ENCODE peak calls at places on chromosomes 4 and X, in eight cellular contexts. V, K, R, O, E, B, J and P are unnamed samples.

GRCh38 chr4:54843106-54843505 is 185.3 kb downstream of the KIT start:
- DNase-seq in R (no peak), J (no peak), K (no peak), B (no peak), O (no peak), V (no peak), E (no peak), P (no peak)

GRCh38 chr4:185683222-185683621 is 128.8 kb downstream of the SORBS2 start:
- DNase-seq in E (no peak), B (no peak), O (no peak), K (no peak), V (no peak), R (no peak), J (no peak), P (no peak)

GRCh38 chrX:129930941-129931410 is 25.0 kb downstream of the UTP14A start:
- DNase-seq in V (no peak), E (no peak), R (no peak), K (peak; percentile 11), O (no peak), B (no peak), J (no peak), P (no peak)

GRCh38 chr4:11931266-11931665 is 502.6 kb upstream of the HS3ST1 start:
- DNase-seq in K (peak; percentile 76), J (no peak), O (no peak), V (no peak), R (peak; percentile 39), B (no peak), E (no peak), P (no peak)

GRCh38 chr4:1993169-1993516 is 15.6 kb downstream of the NELFA start:
- DNase-seq in E (peak; percentile 51), R (no peak), V (no peak), K (no peak), O (no peak), J (no peak), B (peak; percentile 37), P (no peak)

GRCh38 chrX:108068121-108068520 is 23.2 kb downstream of the PSMD10 start:
- DNase-seq in R (peak; percentile 39), O (no peak), K (no peak), J (no peak), V (no peak), B (no peak), E (no peak), P (no peak)

GRCh38 chr4:384311-385010 is 46.8 kb downstream of the ZNF141 start:
- DNase-seq in K (no peak), O (no peak), J (no peak), B (no peak), R (no peak), V (no peak), E (no peak), P (no peak)

GRCh38 chrX:45571453-45571852 is 370.8 kb upstream of the DIPK2B start:
- DNase-seq in E (no peak), K (no peak), O (no peak), R (no peak), B (no peak), V (no peak), J (no peak), P (no peak)

GRCh38 chr4:577499-578450 is 1.7 kb upstream of the TMEM271 start:
- DNase-seq in V (peak; percentile 70), J (peak; percentile 4), R (peak; percentile 39), B (no peak), K (no peak), O (peak; percentile 6), E (no peak), P (peak; percentile 15)

GRCh38 chr4:6342530-6343293 is 73.1 kb downstream of the WFS1 start:
- DNase-seq in R (no peak), O (peak; percentile 38), V (no peak), B (no peak), K (peak; percentile 35), E (no peak), J (no peak), P (no peak)

GRCh38 chr4:24471623-24472510 is 112.5 kb downstream of the DHX15 start:
- DNase-seq in J (peak; percentile 6), R (no peak), E (no peak), O (peak; percentile 13), K (no peak), V (peak; percentile 59), B (peak; percentile 64), P (peak; percentile 25)

GRCh38 chr4:122922877-122923511 is 597 bp upstream of the NUDT6 start:
- DNase-seq in R (peak; percentile 81), B (peak; percentile 82), O (peak; percentile 89), E (peak; percentile 90), V (peak; percentile 82), K (peak; percentile 88), J (peak; percentile 76), P (peak; percentile 74)

GRCh38 chr4:169996379-169997245 is 29.6 kb downstream of the MFAP3L start:
- DNase-seq in R (no peak), V (no peak), B (no peak), K (no peak), O (no peak), J (no peak), E (no peak), P (no peak)

GRCh38 chrX:22968494-22968893 is 31.3 kb upstream of the DDX53 start:
- DNase-seq in J (no peak), O (no peak), V (no peak), R (no peak), B (no peak), K (no peak), E (no peak), P (no peak)

GRCh38 chr4:177673980-177674504 is 231.8 kb upstream of the AGA start:
- DNase-seq in K (no peak), B (no peak), R (no peak), V (no peak), J (peak; percentile 1), E (no peak), O (no peak), P (no peak)

GRCh38 chr4:66475596-66475995 is 805.3 kb upstream of the EPHA5 start:
- DNase-seq in K (peak; percentile 35), J (no peak), B (no peak), E (no peak), R (no peak), O (peak; percentile 24), V (no peak), P (no peak)

GRCh38 chr4:67762091-67762490 is 7.9 kb upstream of the GNRHR start:
- DNase-seq in O (peak; percentile 36), R (no peak), J (peak; percentile 39), B (no peak), V (no peak), E (no peak), K (peak; percentile 51), P (no peak)

GRCh38 chr4:156347412-156348075 is 393.9 kb upstream of the CTSO start:
- DNase-seq in K (peak; percentile 11), B (no peak), J (peak; percentile 25), O (peak; percentile 51), R (peak; percentile 72), V (no peak), E (no peak), P (no peak)

GRCh38 chrX:150200361-150200760 is 162.8 kb upstream of the MAMLD1 start:
- DNase-seq in J (no peak), B (no peak), E (no peak), K (no peak), V (no peak), O (no peak), R (no peak), P (no peak)

DNA sequence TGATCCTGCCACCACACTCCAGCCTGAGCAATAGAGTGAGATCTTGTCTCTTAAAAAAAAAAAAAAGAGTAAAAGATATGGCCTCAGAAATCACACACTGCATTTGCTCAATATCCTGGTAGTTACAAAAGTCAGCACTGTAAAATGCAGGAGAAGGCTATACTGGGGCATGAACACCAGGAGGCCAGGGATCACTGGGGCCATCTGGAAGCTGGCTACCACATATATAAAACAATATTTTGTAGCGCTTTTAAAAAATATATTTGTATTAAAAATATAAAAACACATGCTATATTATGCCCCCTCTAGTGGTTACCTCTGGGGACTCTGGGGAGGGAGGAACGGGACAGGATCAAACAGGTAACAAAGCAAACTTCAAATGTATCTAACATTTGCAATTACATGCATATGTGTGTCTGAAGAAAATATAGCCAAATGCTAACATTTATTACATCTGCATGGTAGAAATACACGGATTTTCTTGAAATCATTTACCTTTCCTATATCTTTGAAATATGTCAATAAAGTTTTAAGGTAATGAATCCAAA is 4.0 kb downstream of the C4orf46 start:
- DNase-seq in O (peak; percentile 63), V (peak; percentile 33), R (peak; percentile 13), E (no peak), J (peak; percentile 45), K (peak; percentile 15), B (no peak), P (peak; percentile 16)
- TF ChIP-seq CTCF in O (peak; percentile 80), V (peak; percentile 72), R (peak; percentile 86), E (peak; percentile 52), J (peak; percentile 71), K (peak; percentile 54), B (peak; percentile 21), P (peak; percentile 70)

DNA sequence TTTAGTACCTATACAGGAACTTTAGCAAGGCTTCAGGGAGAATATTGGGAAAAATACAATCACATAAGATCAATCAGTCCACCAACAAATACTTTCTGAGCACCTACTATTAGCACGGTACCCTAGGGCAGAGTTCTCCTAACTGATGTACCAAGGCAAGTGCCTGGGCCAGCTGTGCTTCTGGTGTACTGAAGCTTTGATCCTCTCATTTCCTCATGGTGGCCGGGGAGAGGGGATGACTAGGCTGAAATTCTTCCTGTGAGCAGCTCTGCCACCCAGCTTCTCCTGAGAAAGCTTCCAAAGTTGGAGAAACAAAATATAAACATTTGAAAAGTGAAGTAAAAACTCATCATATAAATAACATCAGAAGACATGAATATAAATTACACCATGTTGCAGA is 49.3 kb upstream of the ATOH1 start:
- DNase-seq in O (no peak), R (no peak), K (no peak), E (no peak), B (no peak), J (no peak), V (no peak), P (no peak)
- TF ChIP-seq CTCF in O (no peak), R (no peak), K (no peak), E (no peak), B (no peak), J (no peak), V (no peak), P (no peak)

DNA sequence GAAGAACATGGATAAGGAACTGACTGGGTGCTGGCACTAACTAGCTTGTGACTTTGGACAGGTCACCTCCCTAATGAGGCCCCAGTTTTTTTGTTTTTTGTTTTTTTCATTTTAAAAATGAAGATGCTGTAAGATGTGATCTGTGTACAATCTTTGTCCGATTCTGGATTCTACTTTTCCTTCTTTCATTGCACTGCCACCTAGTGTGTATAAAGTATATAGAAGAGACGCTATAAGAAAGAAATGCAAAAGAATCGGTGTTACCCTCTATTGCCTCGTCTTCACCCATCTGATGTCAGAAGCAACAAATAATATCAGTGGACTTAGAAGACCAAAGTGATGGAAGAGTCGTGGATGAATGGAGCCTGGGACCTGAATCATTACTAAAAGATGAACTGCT is 58.6 kb upstream of the P2RY10 start:
- DNase-seq in R (no peak), B (no peak), J (peak; percentile 9), E (no peak), O (peak; percentile 13), V (no peak), K (peak; percentile 11), P (no peak)
- TF ChIP-seq CTCF in R (peak; percentile 31), B (peak; percentile 15), J (peak; percentile 57), E (peak; percentile 23), O (peak; percentile 18), V (no peak), K (peak; percentile 26), P (peak; percentile 53)

DNA sequence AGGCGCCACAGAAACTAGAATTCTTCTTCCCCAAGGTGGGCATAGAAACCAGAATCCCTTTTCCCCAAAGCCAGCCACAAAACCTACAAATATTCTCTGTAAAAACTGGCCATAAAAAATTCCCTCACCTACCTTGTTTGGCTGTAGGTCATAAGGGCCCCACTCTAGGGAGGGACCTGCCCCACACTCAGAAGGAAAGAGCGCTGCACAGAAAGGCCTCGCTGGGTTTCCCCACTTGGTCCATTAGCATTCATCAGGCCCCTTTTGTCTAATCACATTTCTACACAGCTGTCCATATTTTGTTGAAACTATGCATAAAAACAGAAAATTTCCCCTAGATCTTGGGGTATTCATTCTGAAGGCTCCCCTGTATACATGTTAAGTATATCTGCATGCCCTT is 54.1 kb downstream of the PHKA2 start:
- DNase-seq in V (no peak), J (no peak), O (no peak), B (no peak), K (no peak), R (no peak), E (no peak), P (no peak)
- TF ChIP-seq CTCF in V (no peak), J (no peak), O (no peak), B (no peak), K (no peak), R (no peak), E (no peak), P (no peak)